ENCODE peak calls at places on chromosomes 13 and 19, in five cellular contexts. V, Z, J, H and D are unnamed samples.

GRCh38 chr19:45030825-45031224 is 8.0 kb upstream of the CLASRP start:
- DNase-seq in V (no peak), Z (no peak), J (no peak), H (no peak), D (no peak)

GRCh38 chr13:26480246-26480855 is 77.1 kb upstream of the WASF3 start:
- DNase-seq in V (no peak), Z (no peak), J (no peak), H (no peak), D (no peak)

GRCh38 chr13:68940049-68940448 is 1167.6 kb upstream of the ATXN8OS start:
- DNase-seq in V (no peak), Z (no peak), J (no peak), H (no peak), D (no peak)

GRCh38 chr13:87872813-87873212 is 201.6 kb downstream of the SLITRK5 start:
- DNase-seq in V (no peak), Z (no peak), J (no peak), H (no peak), D (no peak)

GRCh38 chr19:13181747-13182388 is 31.7 kb downstream of the IER2 start:
- DNase-seq in V (no peak), Z (peak), J (peak), H (no peak), D (no peak)

GRCh38 chr13:24184855-24185254 is 24.3 kb downstream of the SPATA13 start:
- DNase-seq in V (no peak), Z (no peak), J (no peak), H (no peak), D (no peak)

GRCh38 chr13:25207291-25207690 is 35.2 kb upstream of the AMER2 start:
- DNase-seq in V (no peak), Z (no peak), J (no peak), H (no peak), D (no peak)

GRCh38 chr19:47663911-47664771 is 49.1 kb upstream of the EHD2 start:
- DNase-seq in V (no peak), Z (no peak), J (peak), H (peak), D (no peak)

GRCh38 chr13:85204668-85205344 is 594.4 kb downstream of the SLITRK6 start:
- DNase-seq in V (no peak), Z (no peak), J (no peak), H (no peak), D (no peak)

GRCh38 chr19:39407644-39408391 is 1.2 kb downstream of the ZFP36 start:
- DNase-seq in V (no peak), Z (no peak), J (peak), H (no peak), D (no peak)

GRCh38 chr19:39406656-39407393 is at the start of gene ZFP36:
- DNase-seq in V (peak), Z (peak), J (peak), H (peak), D (no peak)

GRCh38 chr19:39405261-39405912 is 1.3 kb upstream of the ZFP36 start:
- DNase-seq in V (no peak), Z (no peak), J (no peak), H (no peak), D (no peak)

GRCh38 chr19:39407394-39407643 is 672 bp downstream of the ZFP36 start:
- DNase-seq in V (no peak), Z (no peak), J (no peak), H (no peak), D (no peak)

DNA sequence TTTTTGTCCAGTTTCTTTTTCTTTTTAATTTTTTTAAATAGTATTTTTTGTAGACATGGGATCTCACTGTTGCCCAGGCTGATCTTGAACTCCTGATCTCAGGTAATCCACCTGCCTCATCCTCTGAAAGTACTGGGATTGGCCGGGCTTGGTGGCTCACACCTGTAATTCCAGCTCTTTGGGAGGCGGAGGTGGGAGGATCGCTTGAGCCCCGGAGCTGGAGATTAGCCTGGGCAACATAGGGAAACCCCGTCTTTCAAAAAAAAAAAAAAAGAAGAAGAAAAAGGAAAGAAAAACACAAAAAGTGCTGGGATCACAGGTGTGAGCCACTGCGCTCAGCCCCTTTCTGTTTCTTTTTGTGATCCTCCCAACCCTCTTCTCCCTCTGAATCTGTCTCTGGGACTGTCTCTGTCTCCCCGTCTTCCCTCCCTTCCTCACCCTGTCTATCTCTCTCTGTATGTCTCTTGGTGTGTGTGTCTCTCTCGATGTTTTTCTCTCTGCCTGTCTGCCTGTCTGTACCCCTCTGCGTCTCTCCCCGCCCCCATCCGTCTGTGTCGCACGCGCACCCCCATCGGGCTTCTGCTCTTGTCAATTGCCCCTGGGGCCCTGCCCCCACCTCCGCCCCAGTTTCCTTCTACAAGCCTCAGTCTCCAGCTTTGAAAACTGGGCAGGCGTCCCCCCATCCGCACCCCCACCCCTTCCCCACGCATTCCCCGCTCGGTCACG is 554 bp upstream of the ZFP36 start:
- DNase-seq in V (no peak), Z (no peak), J (peak), H (no peak), D (no peak)
- TF ChIP-seq YY1 in V (no peak), Z (no peak), J (no peak), H (no peak), D (no peak)

DNA sequence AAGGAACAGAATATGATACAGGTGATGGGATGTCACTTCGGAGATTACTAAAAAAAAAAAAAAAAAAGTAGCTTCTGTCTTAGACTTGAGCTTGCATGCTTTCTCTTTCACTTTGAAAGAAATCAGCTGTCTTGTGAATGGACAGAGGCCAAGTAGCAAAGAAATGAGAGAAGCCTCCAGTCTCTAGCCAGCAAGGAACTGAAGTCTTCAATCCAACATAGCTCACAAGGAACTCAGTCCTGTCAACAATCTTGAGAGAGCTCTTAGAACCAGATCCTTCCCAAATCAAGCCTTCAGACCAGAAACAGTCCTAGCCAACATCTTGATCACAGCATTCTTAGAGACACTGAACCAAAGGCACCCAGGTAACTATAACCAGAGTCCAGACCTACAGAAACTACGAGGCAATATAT is 7.7 kb downstream of the N4BP2L2 start:
- DNase-seq in V (no peak), Z (no peak), J (no peak), H (no peak), D (no peak)
- TF ChIP-seq YY1 in V (no peak), Z (no peak), J (no peak), H (no peak), D (no peak)

DNA sequence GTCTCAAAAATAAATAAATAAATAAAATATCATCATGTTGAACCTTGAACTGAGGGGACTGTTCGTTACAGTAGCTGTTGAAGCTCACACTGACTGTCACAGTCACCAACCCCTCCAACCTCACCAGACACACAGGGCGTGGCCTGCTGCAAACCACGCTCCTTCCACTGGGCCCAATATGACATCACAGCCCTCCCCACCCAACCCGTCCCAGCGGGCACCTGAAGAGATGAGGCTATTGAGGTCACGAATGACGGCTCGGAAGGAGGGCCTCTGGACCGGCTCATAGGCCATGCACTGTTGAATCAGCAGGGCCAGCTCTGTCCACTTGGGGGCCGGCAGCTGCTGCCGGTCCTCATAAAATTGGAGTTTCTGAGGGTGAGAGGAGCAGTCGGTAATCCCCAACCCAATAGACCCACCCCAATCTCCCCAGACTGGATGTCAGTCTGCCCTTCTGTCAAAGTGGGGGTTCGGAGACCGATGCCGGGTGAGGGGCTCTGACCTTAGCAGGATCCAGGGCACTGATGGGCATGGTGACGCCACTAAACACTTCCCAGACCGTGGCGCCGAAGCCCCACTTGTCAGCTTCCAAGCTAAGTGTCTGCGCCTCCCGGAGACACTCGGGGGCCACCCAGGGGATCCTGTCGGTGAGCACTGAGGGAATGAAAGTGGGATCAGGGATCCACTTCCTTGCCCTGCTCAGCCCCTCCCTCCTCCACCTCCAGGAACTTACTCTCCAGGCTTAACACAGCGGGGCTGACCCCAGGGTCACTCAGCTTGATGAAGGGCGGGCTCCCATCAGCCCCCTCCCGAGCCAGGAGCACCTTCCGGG is 13.2 kb downstream of the JAK3 start:
- DNase-seq in V (no peak), Z (no peak), J (peak), H (no peak), D (no peak)
- TF ChIP-seq YY1 in V (no peak), Z (no peak), J (no peak), H (no peak), D (no peak)

GRCh38 chr13:42997381-42997780 is 5.3 kb upstream of the EPSTI1 start:
- DNase-seq in V (no peak), Z (no peak), J (no peak), H (no peak), D (no peak)
- TF ChIP-seq YY1 in V (no peak), Z (no peak), J (no peak), H (no peak), D (no peak)

GRCh38 chr19:6725513-6726231 is 5.2 kb upstream of the C3 start:
- DNase-seq in V (no peak), Z (no peak), J (no peak), H (peak), D (no peak)
- TF ChIP-seq YY1 in V (no peak), Z (no peak), J (no peak), H (peak), D (no peak)

GRCh38 chr19:49461656-49462055 is 8.6 kb downstream of the ALDH16A1 start:
- DNase-seq in V (no peak), Z (no peak), J (no peak), H (no peak), D (no peak)
- TF ChIP-seq YY1 in V (no peak), Z (no peak), J (no peak), H (no peak), D (no peak)

DNA sequence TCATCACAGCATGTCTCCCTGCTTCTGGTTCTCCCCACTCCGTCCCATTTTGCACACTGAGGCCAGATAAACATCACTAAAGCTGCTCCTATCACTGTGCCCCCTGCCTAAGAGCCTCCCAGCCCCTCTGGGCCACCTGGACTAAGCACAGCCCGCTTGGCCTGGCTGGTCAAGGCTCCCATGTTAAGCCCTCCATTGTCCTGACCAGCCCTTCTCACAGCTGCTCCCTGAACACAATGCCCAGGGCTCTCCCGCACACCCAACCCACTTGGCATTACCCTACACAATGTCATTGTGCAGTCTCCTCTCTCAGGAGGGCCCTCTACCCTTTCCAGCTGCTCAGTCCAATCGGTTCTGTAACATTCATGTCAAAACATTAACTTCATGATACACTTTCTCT is 133.4 kb downstream of the NUFIP1 start:
- DNase-seq in V (no peak), Z (no peak), J (no peak), H (no peak), D (no peak)
- TF ChIP-seq YY1 in V (no peak), Z (no peak), J (no peak), H (no peak), D (no peak)